ENCODE peak calls at places on chromosomes 7 and 10, in four cellular contexts. S is foreskin fibroblast, R is dorsolateral prefrontal cortex, F is MCF 10A. O is an unnamed sample.

GRCh38 chr7:128893251-128894100 is 17.0 kb downstream of the KCP start:
- DNase-seq in R (no peak), S (no peak), F (peak), O (no peak)

GRCh38 chr10:24435374-24435773 is 226.4 kb downstream of the KIAA1217 start:
- DNase-seq in R (no peak), F (peak), S (peak), O (no peak)

GRCh38 chr10:21191512-21191911 is 294.4 kb upstream of the NEBL start:
- DNase-seq in F (no peak), S (no peak), R (no peak), O (no peak)

GRCh38 chr10:628386-629045 is 61.0 kb downstream of the DIP2C start:
- DNase-seq in R (peak), S (no peak), F (no peak), O (no peak)

GRCh38 chr7:106205621-106206222 is 79.1 kb downstream of the NAMPT start:
- DNase-seq in S (peak), F (peak), R (no peak), O (no peak)

GRCh38 chr7:100435401-100436304 is 644 bp downstream of the PPP1R35 start:
- DNase-seq in S (peak), F (peak), R (no peak), O (peak)

GRCh38 chr7:85177316-85177715 is 9.5 kb downstream of the SEMA3D start:
- DNase-seq in R (no peak), F (no peak), S (peak), O (no peak)

GRCh38 chr7:108324053-108325038 is 131.9 kb downstream of the NRCAM start:
- DNase-seq in S (no peak), R (no peak), F (no peak), O (no peak)

GRCh38 chr10:125159932-125160855 is at the start of gene CTBP2:
- DNase-seq in S (peak), F (peak), R (no peak), O (no peak)

GRCh38 chr7:90777075-90777864 is 181.1 kb downstream of the CDK14 start:
- DNase-seq in S (peak), F (no peak), R (no peak), O (no peak)

GRCh38 chr10:18271481-18271880 is 131.3 kb downstream of the CACNB2 start:
- DNase-seq in R (no peak), F (no peak), S (no peak), O (no peak)

GRCh38 chr7:112449353-112449752 is 907 bp upstream of the IFRD1 start:
- DNase-seq in S (peak), R (no peak), F (peak), O (no peak)

GRCh38 chr10:133128126-133129081 is 31.6 kb upstream of the KNDC1 start:
- DNase-seq in S (no peak), F (no peak), R (no peak), O (no peak)

GRCh38 chr10:8060010-8060703 is 5.7 kb downstream of the GATA3 start:
- DNase-seq in S (peak), R (no peak), F (peak), O (peak)

GRCh38 chr10:77873558-77874380 is 52.8 kb downstream of the DLG5 start:
- DNase-seq in S (peak), F (peak), R (no peak), O (no peak)

GRCh38 chr10:128287921-128288320 is 161.7 kb upstream of the MKI67 start:
- DNase-seq in R (no peak), F (no peak), S (no peak), O (no peak)

GRCh38 chr7:46468753-46469356 is 547.8 kb upstream of the IGFBP3 start:
- DNase-seq in R (no peak), F (peak), S (peak), O (no peak)

GRCh38 chr10:128875030-128875744 is 591.9 kb upstream of the MGMT start:
- DNase-seq in S (no peak), F (peak), R (no peak), O (no peak)

GRCh38 chr10:110641256-110641655 is 2.9 kb upstream of the RBM20 start:
- DNase-seq in S (peak), R (no peak), F (peak), O (no peak)

GRCh38 chr7:120052884-120053382 is 220.0 kb upstream of the KCND2 start:
- DNase-seq in S (peak), R (no peak), F (peak), O (no peak)

GRCh38 chr7:134502463-134502862 is 24.9 kb upstream of the AKR1B10 start:
- DNase-seq in F (peak), R (no peak), S (peak), O (peak)

GRCh38 chr10:132001238-132001977 is 19.7 kb upstream of the BNIP3 start:
- DNase-seq in F (no peak), R (no peak), S (no peak), O (peak)

GRCh38 chr7:130180571-130180971 is 24.6 kb downstream of the TMEM209 start:
- DNase-seq in F (peak), R (no peak), S (peak), O (no peak)

GRCh38 chr10:6035926-6036575 is 26.1 kb downstream of the IL2RA start:
- DNase-seq in F (no peak), S (no peak), R (no peak), O (peak)

GRCh38 chr7:130292682-130293257 is at the start of gene CPA4:
- DNase-seq in S (peak), R (no peak), F (peak), O (peak)

GRCh38 chr10:95564291-95564690 is 3.1 kb upstream of the SORBS1 start:
- DNase-seq in F (peak), R (no peak), S (no peak), O (no peak)

GRCh38 chr7:114952296-114952695 is 30.4 kb downstream of the MDFIC start:
- DNase-seq in S (peak), F (no peak), R (no peak), O (no peak)

GRCh38 chr10:96912405-96912804 is 80.3 kb downstream of the LCOR start:
- DNase-seq in R (no peak), F (no peak), S (no peak), O (no peak)

GRCh38 chr7:38241071-38241470 is 32.4 kb downstream of the TARP start:
- DNase-seq in F (no peak), R (no peak), S (no peak), O (no peak)

GRCh38 chr7:153422291-153423189 is 629.7 kb upstream of the DPP6 start:
- DNase-seq in S (no peak), R (no peak), F (no peak), O (no peak)

GRCh38 chr10:44333511-44333910 is 51.4 kb downstream of the CXCL12 start:
- DNase-seq in S (no peak), R (no peak), F (no peak), O (no peak)

GRCh38 chr7:24721378-24722030 is 35.8 kb downstream of the GSDME start:
- DNase-seq in S (no peak), F (peak), R (no peak), O (peak)

GRCh38 chr7:149220534-149220933 is 18.9 kb upstream of the ZNF212 start:
- DNase-seq in S (peak), F (peak), R (no peak), O (no peak)

GRCh38 chr10:81847675-81848074 is 27.3 kb upstream of the NRG3 start:
- DNase-seq in R (no peak), F (no peak), S (no peak), O (no peak)

GRCh38 chr10:25017247-25017590 is 807 bp downstream of the THNSL1 start:
- DNase-seq in S (no peak), F (no peak), R (no peak), O (peak)

GRCh38 chr10:46216836-46217748 is 69.7 kb upstream of the ANTXRL start:
- DNase-seq in S (no peak), F (peak), R (peak), O (no peak)

GRCh38 chr7:111137296-111138195 is 46.6 kb downstream of the LRRN3 start:
- DNase-seq in F (peak), S (peak), R (no peak), O (no peak)

GRCh38 chr10:70539471-70539870 is 60.9 kb downstream of the PALD1 start:
- DNase-seq in F (no peak), S (no peak), R (no peak), O (no peak)

GRCh38 chr7:1537631-1538412 is 7.3 kb downstream of the MAFK start:
- DNase-seq in F (peak), R (peak), S (peak), O (peak)

GRCh38 chr10:118542789-118543188 is 52.7 kb downstream of the PRLHR start:
- DNase-seq in R (no peak), F (no peak), S (no peak), O (no peak)

GRCh38 chr10:118546479-118546878 is 49.0 kb downstream of the PRLHR start:
- DNase-seq in F (no peak), R (no peak), S (no peak), O (no peak)

GRCh38 chr10:118545381-118545780 is 50.1 kb downstream of the PRLHR start:
- DNase-seq in S (no peak), R (no peak), F (no peak), O (no peak)

GRCh38 chr10:118543714-118544400 is 51.6 kb downstream of the PRLHR start:
- DNase-seq in S (peak), F (peak), R (peak), O (no peak)

GRCh38 chr10:118544401-118544948 is 51.0 kb downstream of the PRLHR start:
- DNase-seq in F (no peak), S (no peak), R (no peak), O (no peak)
- TF ChIP-seq CTCF in F (no peak), S (no peak), R (no peak), O (no peak)

GRCh38 chr10:67476201-67476600 is 219.8 kb downstream of the CTNNA3 start:
- DNase-seq in S (no peak), R (no peak), F (no peak), O (no peak)
- TF ChIP-seq CTCF in S (no peak), R (no peak), F (no peak), O (no peak)

DNA sequence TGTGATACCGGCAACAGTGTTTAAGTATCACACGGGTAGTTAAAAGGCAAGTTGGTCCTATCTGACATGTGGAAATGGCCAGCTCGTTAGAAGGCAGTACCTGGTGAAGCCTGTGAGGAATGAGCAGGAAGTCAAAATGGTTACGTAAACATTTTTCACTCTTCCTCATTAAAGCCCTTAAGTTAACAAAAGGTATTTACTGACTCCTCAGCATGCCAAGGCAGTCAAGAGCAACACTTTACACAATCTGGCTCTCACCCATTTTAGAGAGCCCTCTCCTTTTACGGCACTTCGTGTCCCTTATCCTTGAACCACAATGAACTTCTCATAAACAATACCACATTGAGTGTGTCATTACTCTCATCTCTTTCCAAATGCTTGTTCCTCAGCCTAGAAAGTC is 11.0 kb upstream of the RSBN1L start:
- DNase-seq in S (peak), F (peak), R (no peak), O (no peak)
- TF ChIP-seq CTCF in S (no peak), F (no peak), R (no peak), O (no peak)

GRCh38 chr10:4648968-4649367 is 177.0 kb upstream of the AKR1E2 start:
- DNase-seq in F (no peak), R (no peak), S (no peak), O (no peak)
- TF ChIP-seq CTCF in F (no peak), R (no peak), S (no peak), O (no peak)

DNA sequence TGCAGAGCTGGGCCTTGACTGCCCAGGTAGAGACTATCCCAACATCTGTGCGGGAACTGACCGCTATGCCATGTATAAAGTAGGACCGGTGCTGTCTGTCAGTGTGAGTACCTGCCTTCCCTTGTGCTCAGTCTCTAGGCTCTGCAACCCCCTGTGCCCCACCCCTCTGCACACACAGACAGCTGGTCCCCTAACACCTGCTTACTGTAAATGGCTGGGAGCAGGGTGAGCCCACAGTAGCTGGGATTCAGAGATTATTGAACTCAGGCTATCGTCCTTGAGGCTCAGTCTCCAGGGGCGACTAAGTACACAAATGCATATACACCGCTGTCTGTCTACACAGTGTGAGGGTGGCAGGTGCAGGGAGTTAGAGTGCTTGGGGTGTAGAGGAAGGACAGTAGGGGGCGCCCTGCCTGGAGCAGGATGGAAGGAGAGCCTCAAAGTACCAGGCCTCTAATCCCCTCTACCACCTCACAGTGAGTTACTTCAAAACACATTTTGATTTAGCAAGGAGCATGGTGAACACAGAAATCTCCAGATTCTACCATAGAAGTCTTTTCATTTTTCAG is 12.9 kb downstream of the UPP1 start:
- DNase-seq in R (no peak), F (no peak), S (no peak), O (no peak)
- TF ChIP-seq CTCF in R (no peak), F (peak), S (no peak), O (no peak)

O was measured in lower leg skin.